ENCODE peak calls at places on chromosomes 4 and X, in six cellular contexts. One of them, this sample, is unnamed.

GRCh38 chrX:30654989-30655607 is 1.9 kb downstream of the GK start:
- DNase-seq in Right ventricle myocardium superior: no peak
- DNase-seq in lower lobe of right lung: no peak
- DNase-seq in NCI-H1930: no peak
- DNase-seq in T follicular helper cell: no peak
- DNase-seq in H54: no peak
- DNase-seq in this sample: no peak

GRCh38 chrX:50978920-50979660 is 68.6 kb downstream of the BMP15 start:
- DNase-seq in Right ventricle myocardium superior: no peak
- DNase-seq in lower lobe of right lung: no peak
- DNase-seq in NCI-H1930: no peak
- DNase-seq in T follicular helper cell: no peak
- DNase-seq in H54: no peak
- DNase-seq in this sample: no peak

GRCh38 chr4:150242820-150243458 is 164.7 kb downstream of the DCLK2 start:
- DNase-seq in Right ventricle myocardium superior: no peak
- DNase-seq in lower lobe of right lung: no peak
- DNase-seq in NCI-H1930: peak; percentile 10
- DNase-seq in T follicular helper cell: no peak
- DNase-seq in H54: no peak
- DNase-seq in this sample: no peak

GRCh38 chrX:108439434-108439883 is at the start of gene COL4A5:
- DNase-seq in Right ventricle myocardium superior: peak; percentile 35
- DNase-seq in lower lobe of right lung: peak; percentile 43
- DNase-seq in NCI-H1930: peak; percentile 62
- DNase-seq in T follicular helper cell: no peak
- DNase-seq in H54: peak; percentile 44
- DNase-seq in this sample: no peak

GRCh38 chr4:25131396-25131795 is 28.9 kb downstream of the SEPSECS start:
- DNase-seq in Right ventricle myocardium superior: no peak
- DNase-seq in lower lobe of right lung: no peak
- DNase-seq in NCI-H1930: no peak
- DNase-seq in T follicular helper cell: no peak
- DNase-seq in H54: no peak
- DNase-seq in this sample: no peak

GRCh38 chr4:95155759-95156451 is 392.9 kb downstream of the UNC5C start:
- DNase-seq in Right ventricle myocardium superior: no peak
- DNase-seq in lower lobe of right lung: no peak
- DNase-seq in NCI-H1930: no peak
- DNase-seq in T follicular helper cell: no peak
- DNase-seq in H54: peak; percentile 1
- DNase-seq in this sample: no peak

GRCh38 chrX:97045470-97045869 is 161.8 kb downstream of the RPA4 start:
- DNase-seq in Right ventricle myocardium superior: no peak
- DNase-seq in lower lobe of right lung: no peak
- DNase-seq in NCI-H1930: no peak
- DNase-seq in T follicular helper cell: no peak
- DNase-seq in H54: no peak
- DNase-seq in this sample: no peak

GRCh38 chr4:46850026-46850425 is 59.0 kb downstream of the COX7B2 start:
- DNase-seq in Right ventricle myocardium superior: no peak
- DNase-seq in lower lobe of right lung: no peak
- DNase-seq in NCI-H1930: no peak
- DNase-seq in T follicular helper cell: no peak
- DNase-seq in H54: no peak
- DNase-seq in this sample: no peak

GRCh38 chr4:4919926-4920325 is 60.5 kb downstream of the MSX1 start:
- DNase-seq in Right ventricle myocardium superior: peak; percentile 61
- DNase-seq in lower lobe of right lung: no peak
- DNase-seq in NCI-H1930: no peak
- DNase-seq in T follicular helper cell: no peak
- DNase-seq in H54: peak; percentile 47
- DNase-seq in this sample: no peak

GRCh38 chr4:127446309-127446708 is 186.4 kb upstream of the INTU start:
- DNase-seq in Right ventricle myocardium superior: no peak
- DNase-seq in lower lobe of right lung: no peak
- DNase-seq in NCI-H1930: no peak
- DNase-seq in T follicular helper cell: no peak
- DNase-seq in H54: no peak
- DNase-seq in this sample: no peak

GRCh38 chr4:121758896-121759568 is 5.9 kb downstream of the SMIM43 start:
- DNase-seq in Right ventricle myocardium superior: no peak
- DNase-seq in lower lobe of right lung: no peak
- DNase-seq in NCI-H1930: no peak
- DNase-seq in T follicular helper cell: no peak
- DNase-seq in H54: no peak
- DNase-seq in this sample: no peak

GRCh38 chrX:53263597-53264094 is 17.7 kb downstream of the IQSEC2 start:
- DNase-seq in Right ventricle myocardium superior: no peak
- DNase-seq in lower lobe of right lung: no peak
- DNase-seq in NCI-H1930: no peak
- DNase-seq in T follicular helper cell: no peak
- DNase-seq in H54: peak; percentile 28
- DNase-seq in this sample: no peak

GRCh38 chr4:15163284-15163645 is 161.0 kb downstream of the CPEB2 start:
- DNase-seq in Right ventricle myocardium superior: no peak
- DNase-seq in lower lobe of right lung: no peak
- DNase-seq in NCI-H1930: no peak
- DNase-seq in T follicular helper cell: no peak
- DNase-seq in H54: no peak
- DNase-seq in this sample: no peak

GRCh38 chr4:184267206-184267608 is 49.5 kb upstream of the ENPP6 start:
- DNase-seq in Right ventricle myocardium superior: no peak
- DNase-seq in lower lobe of right lung: no peak
- DNase-seq in NCI-H1930: no peak
- DNase-seq in T follicular helper cell: no peak
- DNase-seq in H54: no peak
- DNase-seq in this sample: no peak

GRCh38 chrX:53093177-53093655 is 726 bp upstream of the KANTR start:
- DNase-seq in Right ventricle myocardium superior: peak; percentile 90
- DNase-seq in lower lobe of right lung: peak; percentile 90
- DNase-seq in NCI-H1930: peak; percentile 50
- DNase-seq in T follicular helper cell: peak; percentile 68
- DNase-seq in H54: no peak
- DNase-seq in this sample: peak; percentile 60

GRCh38 chr4:183147983-183148382 is 48.9 kb downstream of the WWC2 start:
- DNase-seq in Right ventricle myocardium superior: no peak
- DNase-seq in lower lobe of right lung: no peak
- DNase-seq in NCI-H1930: no peak
- DNase-seq in T follicular helper cell: no peak
- DNase-seq in H54: no peak
- DNase-seq in this sample: no peak

GRCh38 chrX:80432863-80433262 is 12.6 kb downstream of the TENT5D start:
- DNase-seq in Right ventricle myocardium superior: peak; percentile 26
- DNase-seq in lower lobe of right lung: no peak
- DNase-seq in NCI-H1930: no peak
- DNase-seq in T follicular helper cell: no peak
- DNase-seq in H54: no peak
- DNase-seq in this sample: no peak

GRCh38 chr4:112813790-112814189 is 176.8 kb downstream of the LARP7 start:
- DNase-seq in Right ventricle myocardium superior: no peak
- DNase-seq in lower lobe of right lung: no peak
- DNase-seq in NCI-H1930: no peak
- DNase-seq in T follicular helper cell: no peak
- DNase-seq in H54: no peak
- DNase-seq in this sample: no peak

GRCh38 chr4:26407466-26407865 is 82.8 kb downstream of the CCKAR start:
- DNase-seq in Right ventricle myocardium superior: no peak
- DNase-seq in lower lobe of right lung: no peak
- DNase-seq in NCI-H1930: no peak
- DNase-seq in T follicular helper cell: no peak
- DNase-seq in H54: no peak
- DNase-seq in this sample: no peak

GRCh38 chr4:29560452-29560851 is 1159.7 kb upstream of the PCDH7 start:
- DNase-seq in Right ventricle myocardium superior: no peak
- DNase-seq in lower lobe of right lung: no peak
- DNase-seq in NCI-H1930: no peak
- DNase-seq in T follicular helper cell: no peak
- DNase-seq in H54: no peak
- DNase-seq in this sample: no peak

GRCh38 chr4:76212851-76213414 is 691 bp downstream of the SCARB2 start:
- DNase-seq in Right ventricle myocardium superior: no peak
- DNase-seq in lower lobe of right lung: no peak
- DNase-seq in NCI-H1930: no peak
- DNase-seq in T follicular helper cell: peak; percentile 41
- DNase-seq in H54: no peak
- DNase-seq in this sample: peak; percentile 50

GRCh38 chrX:122641136-122641535 is 542.9 kb upstream of the GRIA3 start:
- DNase-seq in Right ventricle myocardium superior: no peak
- DNase-seq in lower lobe of right lung: no peak
- DNase-seq in NCI-H1930: no peak
- DNase-seq in T follicular helper cell: no peak
- DNase-seq in H54: no peak
- DNase-seq in this sample: no peak

GRCh38 chrX:45755719-45756118 is 555.0 kb upstream of the DIPK2B start:
- DNase-seq in Right ventricle myocardium superior: no peak
- DNase-seq in lower lobe of right lung: no peak
- DNase-seq in NCI-H1930: no peak
- DNase-seq in T follicular helper cell: no peak
- DNase-seq in H54: no peak
- DNase-seq in this sample: no peak

GRCh38 chr4:141080668-141081067 is 52.6 kb downstream of the RNF150 start:
- DNase-seq in Right ventricle myocardium superior: no peak
- DNase-seq in lower lobe of right lung: no peak
- DNase-seq in NCI-H1930: no peak
- DNase-seq in T follicular helper cell: no peak
- DNase-seq in H54: no peak
- DNase-seq in this sample: no peak

GRCh38 chr4:73275318-73275654 is 16.7 kb upstream of the ANKRD17 start:
- DNase-seq in Right ventricle myocardium superior: no peak
- DNase-seq in lower lobe of right lung: no peak
- DNase-seq in NCI-H1930: no peak
- DNase-seq in T follicular helper cell: no peak
- DNase-seq in H54: no peak
- DNase-seq in this sample: no peak

GRCh38 chr4:141158219-141158618 is 24.9 kb upstream of the RNF150 start:
- DNase-seq in Right ventricle myocardium superior: no peak
- DNase-seq in lower lobe of right lung: no peak
- DNase-seq in NCI-H1930: peak; percentile 2
- DNase-seq in T follicular helper cell: no peak
- DNase-seq in H54: no peak
- DNase-seq in this sample: no peak

GRCh38 chr4:78938868-78939666 is at the start of gene PAQR3:
- DNase-seq in Right ventricle myocardium superior: peak; percentile 94
- DNase-seq in lower lobe of right lung: peak; percentile 91
- DNase-seq in NCI-H1930: peak; percentile 84
- DNase-seq in T follicular helper cell: peak; percentile 78
- DNase-seq in H54: peak; percentile 68
- DNase-seq in this sample: peak; percentile 75

GRCh38 chrX:123835661-123836371 is 24.0 kb upstream of the XIAP start:
- DNase-seq in Right ventricle myocardium superior: no peak
- DNase-seq in lower lobe of right lung: no peak
- DNase-seq in NCI-H1930: no peak
- DNase-seq in T follicular helper cell: no peak
- DNase-seq in H54: peak; percentile 38
- DNase-seq in this sample: no peak

GRCh38 chrX:154549766-154550165 is 2.3 kb downstream of the IKBKG start:
- DNase-seq in Right ventricle myocardium superior: no peak
- DNase-seq in lower lobe of right lung: no peak
- DNase-seq in NCI-H1930: no peak
- DNase-seq in T follicular helper cell: no peak
- DNase-seq in H54: no peak
- DNase-seq in this sample: no peak

GRCh38 chr4:8710946-8711345 is 118.4 kb downstream of the CPZ start:
- DNase-seq in Right ventricle myocardium superior: no peak
- DNase-seq in lower lobe of right lung: peak; percentile 14
- DNase-seq in NCI-H1930: no peak
- DNase-seq in T follicular helper cell: no peak
- DNase-seq in H54: no peak
- DNase-seq in this sample: no peak

GRCh38 chr4:64670647-64671046 is 261.4 kb upstream of the TECRL start:
- DNase-seq in Right ventricle myocardium superior: no peak
- DNase-seq in lower lobe of right lung: no peak
- DNase-seq in NCI-H1930: no peak
- DNase-seq in T follicular helper cell: no peak
- DNase-seq in H54: no peak
- DNase-seq in this sample: no peak

GRCh38 chr4:173289351-173289725 is 44.8 kb downstream of the HMGB2 start:
- DNase-seq in Right ventricle myocardium superior: no peak
- DNase-seq in lower lobe of right lung: no peak
- DNase-seq in NCI-H1930: no peak
- DNase-seq in T follicular helper cell: no peak
- DNase-seq in H54: no peak
- DNase-seq in this sample: no peak

GRCh38 chrX:125203379-125203736 is 116.3 kb upstream of the TEX13C start:
- DNase-seq in Right ventricle myocardium superior: no peak
- DNase-seq in lower lobe of right lung: no peak
- DNase-seq in NCI-H1930: no peak
- DNase-seq in T follicular helper cell: no peak
- DNase-seq in H54: no peak
- DNase-seq in this sample: no peak

GRCh38 chr4:60948008-60948407 is 252.1 kb upstream of the ADGRL3 start:
- DNase-seq in Right ventricle myocardium superior: no peak
- DNase-seq in lower lobe of right lung: no peak
- DNase-seq in NCI-H1930: no peak
- DNase-seq in T follicular helper cell: no peak
- DNase-seq in H54: no peak
- DNase-seq in this sample: no peak

GRCh38 chrX:135481696-135482179 is 38.7 kb upstream of the INTS6L start:
- DNase-seq in Right ventricle myocardium superior: no peak
- DNase-seq in lower lobe of right lung: no peak
- DNase-seq in NCI-H1930: peak; percentile 73
- DNase-seq in T follicular helper cell: no peak
- DNase-seq in H54: no peak
- DNase-seq in this sample: no peak

GRCh38 chr4:77451530-77451929 is 154.1 kb upstream of the CXCL13 start:
- DNase-seq in Right ventricle myocardium superior: no peak
- DNase-seq in lower lobe of right lung: no peak
- DNase-seq in NCI-H1930: no peak
- DNase-seq in T follicular helper cell: no peak
- DNase-seq in H54: no peak
- DNase-seq in this sample: no peak

This sample was measured in T-cell.